ENCODE peak calls at places on chromosomes 2 and 18, in nine cellular contexts. D is neural progenitor cell; C is ovary; B is coronary artery; M is CD8-positive, alpha-beta memory T cell; Q is lower lobe of right lung; K is HCT116; H is ascending aorta; A is RWPE1. O is an unnamed sample.

GRCh38 chr2:157838442-157839161 is 37.5 kb downstream of the ACVR1 start:
- DNase-seq in K (peak), C (peak), D (peak), A (peak), M (no peak), Q (no peak), B (no peak), H (no peak), O (peak)

GRCh38 chr2:43124667-43125057 is 101.7 kb downstream of the ZFP36L2 start:
- DNase-seq in A (no peak), C (no peak), M (no peak), B (no peak), D (no peak), K (no peak), Q (no peak), H (no peak), O (no peak)

GRCh38 chr2:102116675-102117471 is 25.7 kb upstream of the IL1R1 start:
- DNase-seq in C (no peak), B (no peak), M (no peak), Q (no peak), A (no peak), H (no peak), K (no peak), D (no peak), O (no peak)

GRCh38 chr2:238114851-238115660 is 14.9 kb downstream of the ESPNL start:
- DNase-seq in C (no peak), A (no peak), M (no peak), Q (peak), B (no peak), K (no peak), H (no peak), D (no peak), O (no peak)

GRCh38 chr18:48769006-48769646 is 181.6 kb downstream of the SMAD7 start:
- DNase-seq in K (no peak), C (no peak), B (no peak), M (no peak), A (no peak), D (no peak), H (no peak), Q (no peak), O (no peak)

GRCh38 chr2:67341336-67341735 is 55.8 kb upstream of the ETAA1 start:
- DNase-seq in M (no peak), C (no peak), Q (no peak), B (no peak), A (no peak), H (no peak), K (no peak), D (no peak), O (no peak)

GRCh38 chr2:187991389-187991788 is 300.3 kb upstream of the GULP1 start:
- DNase-seq in B (no peak), H (no peak), D (no peak), Q (no peak), K (no peak), A (no peak), M (no peak), C (no peak), O (no peak)

GRCh38 chr2:182818541-182819308 is 47.7 kb downstream of the FRZB start:
- DNase-seq in Q (no peak), A (no peak), H (no peak), B (no peak), K (no peak), C (no peak), D (peak), M (no peak), O (no peak)

GRCh38 chr18:78656346-78656925 is 323.2 kb upstream of the SALL3 start:
- DNase-seq in Q (no peak), C (no peak), K (no peak), B (no peak), M (no peak), A (no peak), H (no peak), D (no peak), O (no peak)

GRCh38 chr18:489244-490023 is 11.1 kb downstream of the COLEC12 start:
- DNase-seq in A (no peak), H (no peak), M (no peak), B (no peak), Q (no peak), D (no peak), K (no peak), C (no peak), O (no peak)

GRCh38 chr2:197205590-197206215 is 104.9 kb downstream of the ANKRD44 start:
- DNase-seq in H (no peak), B (no peak), A (no peak), M (peak), Q (no peak), K (no peak), D (no peak), C (no peak), O (peak)

GRCh38 chr2:202237787-202238233 is 587 bp downstream of the SUMO1 start:
- DNase-seq in H (no peak), A (peak), Q (peak), K (no peak), M (no peak), D (peak), B (no peak), C (no peak), O (no peak)

GRCh38 chr2:161975062-161975812 is 98.8 kb downstream of the DPP4 start:
- DNase-seq in B (no peak), C (no peak), M (no peak), Q (no peak), D (no peak), H (no peak), K (no peak), A (no peak), O (no peak)

GRCh38 chr2:38178142-38178541 is 102.2 kb upstream of the CYP1B1 start:
- DNase-seq in H (no peak), A (no peak), M (no peak), K (no peak), B (no peak), D (no peak), Q (peak), C (peak), O (no peak)

GRCh38 chr2:8239402-8240127 is 442.3 kb upstream of the ID2 start:
- DNase-seq in A (no peak), H (no peak), K (no peak), B (no peak), M (no peak), D (peak), Q (no peak), C (no peak), O (no peak)

GRCh38 chr2:76667764-76668163 is 854.4 kb downstream of the LRRTM4 start:
- DNase-seq in M (no peak), D (no peak), B (no peak), K (no peak), H (no peak), C (no peak), A (no peak), Q (no peak), O (no peak)

GRCh38 chr2:150609831-150610582 is 122.5 kb upstream of the RND3 start:
- DNase-seq in Q (no peak), H (no peak), B (no peak), C (no peak), A (no peak), M (no peak), K (no peak), D (no peak), O (no peak)

GRCh38 chr18:76246579-76246978 is 248.5 kb downstream of the ZNF516 start:
- DNase-seq in K (no peak), B (no peak), A (no peak), M (no peak), D (no peak), Q (no peak), H (no peak), C (no peak), O (peak)

GRCh38 chr2:54336977-54337255 is 80.9 kb upstream of the TSPYL6 start:
- DNase-seq in K (no peak), B (no peak), M (no peak), H (no peak), A (no peak), Q (no peak), C (no peak), D (no peak), O (no peak)

GRCh38 chr2:74747411-74748080 is 86.4 kb upstream of the HK2 start:
- DNase-seq in Q (no peak), D (no peak), H (no peak), A (peak), B (no peak), C (peak), K (no peak), M (no peak), O (peak)

GRCh38 chr2:24021122-24021998 is 11.5 kb downstream of the MFSD2B start:
- DNase-seq in Q (no peak), H (no peak), D (peak), A (peak), C (no peak), M (no peak), B (no peak), K (no peak), O (no peak)

GRCh38 chr2:38098351-38099095 is 22.6 kb upstream of the CYP1B1 start:
- DNase-seq in A (no peak), M (no peak), B (no peak), H (no peak), Q (no peak), D (no peak), K (no peak), C (no peak), O (no peak)

GRCh38 chr2:105754011-105754410 is 9.3 kb downstream of the NCK2 start:
- DNase-seq in B (no peak), A (no peak), K (no peak), D (no peak), M (no peak), Q (no peak), C (no peak), H (no peak), O (no peak)

GRCh38 chr2:50529600-50530218 is 502.2 kb downstream of the NRXN1 start:
- DNase-seq in C (no peak), D (peak), A (peak), Q (no peak), M (no peak), B (no peak), H (no peak), K (peak), O (no peak)

GRCh38 chr2:168565112-168565511 is 109.0 kb downstream of the CERS6 start:
- DNase-seq in A (peak), D (no peak), K (no peak), M (no peak), H (no peak), C (no peak), B (no peak), Q (no peak), O (no peak)

GRCh38 chr18:76803814-76804213 is 18.5 kb upstream of the ZNF236 start:
- DNase-seq in H (no peak), M (peak), K (no peak), Q (no peak), D (peak), A (peak), B (peak), C (peak), O (peak)

GRCh38 chr18:35441857-35442595 is 55.7 kb downstream of the INO80C start:
- DNase-seq in H (no peak), A (peak), K (no peak), B (no peak), Q (no peak), D (no peak), M (no peak), C (no peak), O (no peak)

GRCh38 chr18:26656944-26657536 is 108.7 kb upstream of the KCTD1 start:
- DNase-seq in M (no peak), A (peak), B (peak), D (peak), K (no peak), H (no peak), Q (peak), C (peak), O (no peak)

GRCh38 chr18:37754141-37754540 is 188.5 kb upstream of the CELF4 start:
- DNase-seq in A (no peak), B (no peak), Q (no peak), C (no peak), K (no peak), H (no peak), D (no peak), M (no peak), O (no peak)
- H3K27ac ChIP-seq in A (no peak), B (no peak), Q (no peak), C (no peak), K (no peak), H (no peak), D (no peak), M (no peak), O (no peak)

GRCh38 chr2:73105511-73105971 is 7.2 kb downstream of the RAB11FIP5 start:
- DNase-seq in H (no peak), M (no peak), C (no peak), B (peak), Q (no peak), A (no peak), K (no peak), D (no peak), O (no peak)
- H3K27ac ChIP-seq in H (no peak), M (no peak), C (no peak), B (no peak), Q (no peak), A (no peak), K (no peak), D (no peak), O (no peak)

GRCh38 chr18:58402247-58402646 is 226.6 kb downstream of the ALPK2 start:
- DNase-seq in C (no peak), A (no peak), D (no peak), B (no peak), Q (no peak), H (no peak), M (no peak), K (no peak), O (no peak)
- H3K27ac ChIP-seq in C (no peak), A (no peak), D (no peak), B (no peak), Q (no peak), H (no peak), M (no peak), K (no peak), O (no peak)

GRCh38 chr2:109128466-109129355 is at the start of gene SH3RF3:
- DNase-seq in C (peak), A (peak), D (peak), Q (peak), H (no peak), B (peak), M (no peak), K (no peak), O (no peak)
- H3K27ac ChIP-seq in C (peak), A (peak), D (no peak), Q (peak), H (peak), B (peak), M (no peak), K (no peak), O (peak)

GRCh38 chr2:122539311-122539710 is 783.9 kb downstream of the TSN start:
- DNase-seq in B (no peak), D (no peak), A (no peak), K (no peak), C (no peak), M (no peak), H (no peak), Q (no peak), O (no peak)
- H3K27ac ChIP-seq in B (no peak), D (no peak), A (no peak), K (no peak), C (no peak), M (no peak), H (no peak), Q (no peak), O (no peak)

DNA sequence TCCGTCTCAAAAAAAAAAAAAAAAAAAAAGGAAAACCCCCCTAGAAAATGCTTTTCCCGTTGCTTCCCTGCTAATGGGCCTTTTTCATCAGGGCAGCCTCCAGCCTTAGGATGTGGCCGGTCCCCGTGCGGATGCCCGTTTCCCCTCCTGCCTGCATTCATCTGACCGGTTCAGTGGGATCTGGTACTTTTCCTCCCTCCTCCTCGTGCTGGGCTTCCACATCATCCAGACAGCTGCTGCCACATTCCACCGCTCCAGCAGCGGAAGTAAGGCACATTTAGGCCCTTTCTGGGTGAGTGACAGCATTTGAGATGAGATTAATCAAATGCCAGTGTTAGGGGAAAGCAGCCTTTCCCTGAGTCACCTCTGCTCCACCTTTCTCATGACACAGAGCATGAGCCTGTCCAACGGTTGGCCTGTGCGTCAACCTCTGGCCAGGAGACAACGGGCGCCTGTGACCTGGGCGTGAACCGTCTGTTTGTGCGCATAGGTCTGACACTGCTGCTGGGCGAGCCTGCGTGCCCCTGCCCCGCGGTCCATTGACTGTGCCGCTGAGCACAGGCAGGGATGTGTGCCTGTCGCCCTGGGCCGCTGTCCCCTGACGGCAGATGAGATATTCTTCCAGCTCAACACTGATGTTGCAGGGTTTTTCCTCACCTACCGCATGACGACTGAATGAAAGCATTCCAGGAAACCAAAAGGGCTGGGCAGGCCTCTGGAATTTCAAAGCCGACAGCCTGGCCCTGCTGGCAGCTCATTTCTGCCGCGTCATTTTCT is 174.0 kb downstream of the TGIF1 start:
- DNase-seq in Q (peak), D (peak), K (peak), A (peak), M (no peak), B (peak), C (peak), H (peak), O (no peak)
- H3K27ac ChIP-seq in Q (peak), D (peak), K (peak), A (peak), M (peak), B (peak), C (peak), H (peak), O (peak)

DNA sequence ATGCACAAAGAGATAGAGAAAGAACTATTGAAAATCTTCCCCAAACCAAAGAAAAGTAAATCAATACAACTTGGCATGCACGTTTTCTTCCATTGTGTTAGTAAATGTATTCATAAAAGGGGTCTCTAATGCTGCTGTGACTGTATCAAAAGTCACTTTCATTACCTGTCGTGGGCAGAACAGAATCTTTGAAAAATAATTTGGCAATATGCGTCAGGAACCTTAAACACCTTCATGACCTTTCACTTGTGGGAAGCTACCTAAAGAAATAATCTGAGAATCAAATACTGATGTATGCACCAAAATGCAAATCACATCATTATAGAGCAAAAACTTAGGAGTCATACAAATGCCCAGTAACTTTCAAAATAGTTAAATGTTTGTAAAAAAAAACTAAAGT is 105.3 kb downstream of the ARL4C start:
- DNase-seq in Q (no peak), D (no peak), C (no peak), A (no peak), H (no peak), M (no peak), B (no peak), K (no peak), O (no peak)
- H3K27ac ChIP-seq in Q (no peak), D (no peak), C (no peak), A (no peak), H (no peak), M (no peak), B (no peak), K (no peak), O (no peak)

GRCh38 chr2:114525955-114526354 is 83.5 kb downstream of the DPP10 start:
- DNase-seq in Q (no peak), K (no peak), B (no peak), C (no peak), A (no peak), H (no peak), M (no peak), D (no peak), O (no peak)

GRCh38 chr2:114527330-114527983 is 85.0 kb downstream of the DPP10 start:
- DNase-seq in M (no peak), H (no peak), C (no peak), Q (no peak), K (no peak), B (no peak), A (no peak), D (no peak), O (no peak)

DNA sequence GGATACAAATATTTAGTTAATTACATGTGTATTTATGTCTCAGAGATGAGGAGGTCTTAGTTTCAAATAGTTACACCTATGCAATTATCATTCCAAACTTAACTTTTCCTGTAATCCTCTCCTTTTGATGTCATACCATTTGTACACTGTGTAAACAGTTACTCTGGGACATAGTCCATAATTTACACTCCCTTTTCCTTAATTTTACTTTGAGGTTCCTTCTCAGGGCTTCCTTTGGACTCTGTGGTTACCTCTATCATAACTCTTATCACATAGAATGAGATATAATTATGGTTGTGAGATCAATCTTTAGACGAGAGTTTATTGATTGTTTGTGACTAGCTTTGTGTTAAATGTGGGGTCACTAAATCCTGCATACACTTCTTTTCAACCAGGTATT is 84.4 kb downstream of the DPP10 start:
- DNase-seq in M (no peak), A (no peak), H (no peak), Q (no peak), K (no peak), D (no peak), C (no peak), B (no peak), O (no peak)
- H3K27ac ChIP-seq in M (no peak), A (no peak), H (no peak), Q (no peak), K (no peak), D (no peak), C (no peak), B (no peak), O (no peak)

GRCh38 chr2:171330155-171330956 is 103.4 kb downstream of the METTL8 start:
- DNase-seq in C (no peak), Q (no peak), H (no peak), B (no peak), M (no peak), D (no peak), K (no peak), A (no peak), O (no peak)

GRCh38 chr2:171323971-171324528 is 109.7 kb downstream of the METTL8 start:
- DNase-seq in H (no peak), B (no peak), M (no peak), D (no peak), Q (no peak), C (no peak), K (no peak), A (no peak), O (no peak)

GRCh38 chr2:171325886-171326585 is 107.8 kb downstream of the METTL8 start:
- DNase-seq in K (no peak), M (no peak), C (no peak), Q (no peak), D (no peak), B (no peak), H (no peak), A (no peak), O (no peak)

DNA sequence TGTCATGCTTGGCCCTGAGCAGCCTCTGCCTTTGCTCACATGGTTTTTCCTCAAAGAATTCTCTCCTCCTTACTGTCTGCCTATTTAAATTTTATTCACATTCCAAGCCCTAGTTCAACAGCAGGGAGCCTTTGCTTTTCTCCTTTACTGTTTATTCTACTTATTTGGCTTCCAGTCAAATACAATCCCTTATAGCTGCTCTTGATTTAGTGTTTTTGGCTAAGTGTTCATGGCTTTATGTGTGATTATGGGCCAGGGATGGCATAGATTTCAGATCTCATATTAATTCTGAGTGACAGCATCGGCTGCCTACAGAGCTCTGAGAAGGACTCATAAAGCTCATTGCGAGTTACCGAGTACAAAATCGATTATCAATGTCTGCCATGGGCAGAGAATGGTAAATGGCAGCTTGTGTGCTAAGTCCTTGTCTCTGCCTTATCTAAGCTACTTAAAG is 106.7 kb downstream of the METTL8 start:
- DNase-seq in B (no peak), M (no peak), K (no peak), C (no peak), Q (no peak), D (no peak), A (no peak), H (no peak), O (no peak)
- H3K27ac ChIP-seq in B (no peak), M (no peak), K (no peak), C (no peak), Q (no peak), D (no peak), A (no peak), H (no peak), O (peak)

DNA sequence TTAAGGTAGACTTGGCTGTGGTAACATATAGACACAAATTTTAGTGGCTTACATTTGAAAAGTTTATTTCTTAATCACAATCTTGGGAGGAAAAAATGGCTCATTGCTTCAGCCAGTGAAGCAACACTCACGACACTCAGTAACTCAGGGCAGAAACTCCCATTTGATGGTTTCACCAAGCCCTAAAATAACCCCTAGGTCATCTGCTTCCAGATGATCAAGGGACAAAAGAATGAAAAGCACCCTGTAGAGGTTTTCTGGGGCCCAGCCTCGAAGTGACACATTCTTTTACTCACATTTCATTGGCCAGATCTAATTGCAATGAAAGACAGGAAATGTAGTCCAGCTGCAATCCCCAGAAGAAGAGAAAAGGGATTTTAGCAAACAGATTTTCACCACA is 275.9 kb downstream of the TMX3 start:
- DNase-seq in D (peak), H (no peak), B (no peak), K (no peak), Q (no peak), M (no peak), C (no peak), A (no peak), O (no peak)
- H3K27ac ChIP-seq in D (peak), H (no peak), B (no peak), K (no peak), Q (peak), M (no peak), C (no peak), A (no peak), O (peak)